ENCODE peak calls at places on chromosome X, in nine cellular contexts. O is fibroblast of pulmonary artery, R is pons, X is brain microvascular endothelial cell, A is psoas muscle, V is uterus, F is ecto neural progenitor cell, I is choroid plexus epithelial cell, Z is NCI-H774. P is an unnamed sample.

GRCh38 chrX:3232262-3232950 is 114.0 kb downstream of the MXRA5 start:
- DNase-seq in O (peak; percentile 4), X (no peak), A (no peak), V (no peak), Z (no peak), I (peak; percentile 60), F (no peak), R (no peak), P (no peak)

GRCh38 chrX:140507982-140508305 is 3.1 kb upstream of the SOX3 start:
- DNase-seq in Z (no peak), A (no peak), I (no peak), V (no peak), F (peak; percentile 84), O (no peak), R (peak; percentile 22), X (no peak), P (peak; percentile 81)

GRCh38 chrX:17036172-17036961 is 89.9 kb downstream of the REPS2 start:
- DNase-seq in V (no peak), F (no peak), I (no peak), A (no peak), Z (no peak), R (no peak), X (no peak), O (no peak), P (no peak)

GRCh38 chrX:21932277-21932996 is 8.1 kb upstream of the SMS start:
- DNase-seq in Z (no peak), O (peak; percentile 91), R (no peak), V (no peak), I (peak; percentile 91), F (no peak), A (peak; percentile 47), X (peak; percentile 78), P (no peak)

GRCh38 chrX:14010566-14010965 is 19.1 kb downstream of the GEMIN8 start:
- DNase-seq in R (no peak), A (no peak), X (no peak), F (no peak), Z (no peak), O (no peak), I (no peak), V (no peak), P (no peak)

GRCh38 chrX:8627796-8628195 is 104.1 kb downstream of the ANOS1 start:
- DNase-seq in X (no peak), R (no peak), A (no peak), I (no peak), F (no peak), V (no peak), O (no peak), Z (no peak), P (no peak)

GRCh38 chrX:30270639-30271038 is 23.7 kb downstream of the MAGEB1 start:
- DNase-seq in A (no peak), F (no peak), O (no peak), I (no peak), V (no peak), R (no peak), Z (no peak), X (no peak), P (no peak)

GRCh38 chrX:8731579-8732395 is at the start of gene ANOS1:
- DNase-seq in A (peak; percentile 72), R (peak; percentile 46), I (peak; percentile 11), Z (peak; percentile 48), F (peak; percentile 84), X (no peak), O (peak; percentile 19), V (no peak), P (peak; percentile 78)